ENCODE peak calls at places on chromosome 15, in four cellular contexts. J is K562, C is HepG2, M is GM12878. U is an unnamed sample.

GRCh38 chr15:74784854-74785715 is 3.2 kb downstream of the CSK start:
- DNase-seq in J (no peak), C (no peak), M (no peak), U (no peak)

GRCh38 chr15:66894986-66895780 is 170.2 kb upstream of the SMAD3 start:
- DNase-seq in C (no peak), M (no peak), J (no peak), U (no peak)

GRCh38 chr15:88255109-88255495 is 1.4 kb downstream of the NTRK3 start:
- DNase-seq in J (no peak), M (no peak), C (no peak), U (no peak)

GRCh38 chr15:41283653-41284424 is 48.6 kb downstream of the OIP5 start:
- DNase-seq in C (peak; percentile 97), M (peak; percentile 99), J (peak; percentile 100), U (peak; percentile 93)

GRCh38 chr15:52855157-52855556 is 65.0 kb upstream of the ONECUT1 start:
- DNase-seq in C (no peak), M (no peak), J (no peak), U (no peak)

GRCh38 chr15:62241135-62241770 is 76.2 kb upstream of the C2CD4B start:
- DNase-seq in J (no peak), M (no peak), C (peak; percentile 32), U (peak; percentile 14)

GRCh38 chr15:78944669-78945407 is at the start of gene CTSH:
- DNase-seq in M (no peak), J (peak; percentile 95), C (peak; percentile 84), U (peak; percentile 91)

GRCh38 chr15:63048115-63048985 is 5.8 kb downstream of the TPM1 start:
- DNase-seq in M (peak; percentile 28), C (peak; percentile 93), J (peak; percentile 95), U (peak; percentile 77)

GRCh38 chr15:61157933-61158332 is 71.2 kb downstream of the RORA start:
- DNase-seq in M (no peak), C (no peak), J (no peak), U (no peak)

GRCh38 chr15:48602358-48603122 is 43.0 kb downstream of the FBN1 start:
- DNase-seq in C (no peak), J (no peak), M (no peak), U (no peak)

GRCh38 chr15:77160562-77161481 is 89.9 kb upstream of the TSPAN3 start:
- DNase-seq in J (no peak), C (peak; percentile 81), M (no peak), U (no peak)

GRCh38 chr15:74302821-74303359 is 64.6 kb downstream of the CYP11A1 start:
- DNase-seq in J (peak; percentile 54), M (no peak), C (peak; percentile 11), U (peak; percentile 66)

GRCh38 chr15:82737975-82738374 is 28.3 kb upstream of the AP3B2 start:
- DNase-seq in C (no peak), J (peak; percentile 26), M (no peak), U (no peak)

GRCh38 chr15:62742409-62743171 is 300.0 kb upstream of the TPM1 start:
- DNase-seq in C (peak; percentile 42), M (no peak), J (peak; percentile 59), U (peak; percentile 54)

GRCh38 chr15:60301024-60301423 is 96.8 kb downstream of the ANXA2 start:
- DNase-seq in J (peak; percentile 32), M (no peak), C (no peak), U (no peak)

GRCh38 chr15:67004142-67004541 is 61.3 kb upstream of the SMAD3 start:
- DNase-seq in J (no peak), C (no peak), M (peak; percentile 71), U (no peak)

GRCh38 chr15:39592500-39592899 is 11.6 kb downstream of the THBS1 start:
- DNase-seq in M (no peak), J (no peak), C (no peak), U (no peak)

GRCh38 chr15:70438776-70439175 is 324.6 kb downstream of the UACA start:
- DNase-seq in M (no peak), J (no peak), C (no peak), U (no peak)

GRCh38 chr15:79208179-79208578 is 74.3 kb upstream of the ANKRD34C start:
- DNase-seq in C (no peak), J (no peak), M (no peak), U (no peak)

GRCh38 chr15:42064271-42064670 is 30.1 kb downstream of the PLA2G4D start:
- DNase-seq in J (no peak), M (no peak), C (no peak), U (no peak)

GRCh38 chr15:88842156-88842555 is 38.9 kb downstream of the ACAN start:
- DNase-seq in C (no peak), M (no peak), J (no peak), U (no peak)

GRCh38 chr15:94205366-94205765 is 26.0 kb upstream of the MCTP2 start:
- DNase-seq in C (no peak), M (no peak), J (no peak), U (no peak)

GRCh38 chr15:52076889-52077781 is 35.4 kb downstream of the BCL2L10 start:
- DNase-seq in C (peak; percentile 41), M (peak; percentile 59), J (no peak), U (no peak)

GRCh38 chr15:39429898-39430357 is 151.0 kb upstream of the THBS1 start:
- DNase-seq in M (no peak), C (peak; percentile 20), J (no peak), U (no peak)

GRCh38 chr15:62406268-62406667 is 241.2 kb upstream of the C2CD4B start:
- DNase-seq in J (no peak), M (no peak), C (no peak), U (no peak)

GRCh38 chr15:60444289-60444912 is 34.5 kb downstream of the ICE2 start:
- DNase-seq in M (no peak), J (no peak), C (peak; percentile 28), U (no peak)

GRCh38 chr15:50883903-50884302 is 24.6 kb upstream of the AP4E1 start:
- DNase-seq in C (no peak), M (peak; percentile 55), J (no peak), U (no peak)

GRCh38 chr15:55319537-55320325 is 709 bp downstream of the PIGB start:
- DNase-seq in C (no peak), M (peak; percentile 32), J (peak; percentile 60), U (no peak)

GRCh38 chr15:101001056-101001455 is 81.9 kb downstream of the LRRK1 start:
- DNase-seq in M (no peak), C (no peak), J (no peak), U (no peak)

GRCh38 chr15:98715401-98715800 is 67.1 kb downstream of the IGF1R start:
- DNase-seq in M (no peak), J (no peak), C (no peak), U (no peak)

GRCh38 chr15:98648654-98649537 is 557 bp downstream of the IGF1R start:
- DNase-seq in C (no peak), J (peak; percentile 49), M (no peak), U (peak; percentile 43)

GRCh38 chr15:86316699-86317378 is 237.2 kb downstream of the AGBL1 start:
- DNase-seq in J (no peak), C (no peak), M (no peak), U (no peak)

GRCh38 chr15:100725121-100726069 is 123.0 kb downstream of the ASB7 start:
- DNase-seq in C (no peak), M (no peak), J (no peak), U (no peak)

GRCh38 chr15:57025264-57025939 is 107.0 kb downstream of the TCF12 start:
- DNase-seq in J (no peak), C (no peak), M (no peak), U (no peak)

GRCh38 chr15:79539426-79539825 is 107.3 kb downstream of the MINAR1 start:
- DNase-seq in J (no peak), M (no peak), C (no peak), U (no peak)

GRCh38 chr15:29822685-29823459 is 604 bp upstream of the TJP1 start:
- DNase-seq in C (peak; percentile 66), J (no peak), M (no peak), U (peak; percentile 21)

GRCh38 chr15:67722418-67722817 is 102.9 kb upstream of the SKOR1 start:
- DNase-seq in M (no peak), C (no peak), J (no peak), U (no peak)

GRCh38 chr15:56839641-56840040 is 78.8 kb upstream of the TCF12 start:
- DNase-seq in M (no peak), J (no peak), C (no peak), U (no peak)

DNA sequence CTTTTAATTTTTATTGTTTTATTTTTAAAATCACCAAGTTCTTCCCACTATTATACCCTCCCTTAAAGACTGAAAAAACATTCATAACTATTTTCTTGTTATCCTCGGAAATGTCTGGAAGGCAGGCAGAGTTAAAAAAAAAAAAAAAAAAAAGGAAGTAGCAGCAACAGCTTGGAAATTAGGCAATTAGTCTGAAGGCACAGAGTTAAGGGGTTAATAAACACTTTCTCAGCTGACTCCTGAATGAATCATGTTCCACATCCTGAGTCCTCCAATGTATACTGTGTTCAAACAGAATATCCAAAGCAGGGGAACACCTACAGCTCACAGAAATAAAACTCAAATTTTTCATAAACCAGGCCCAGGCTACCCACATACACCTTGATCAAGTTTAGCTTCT is 5.8 kb downstream of the HEXA start:
- DNase-seq in C (no peak), M (no peak), J (no peak), U (no peak)
- TF ChIP-seq TARDBP in C (no peak), M (no peak), J (no peak), U (no peak)

GRCh38 chr15:92048739-92049138 is 195.2 kb downstream of the SLCO3A1 start:
- DNase-seq in M (no peak), J (no peak), C (no peak), U (no peak)
- TF ChIP-seq FOXM1 in M (no peak), J (no peak), C (no peak), U (no peak)

GRCh38 chr15:58752716-58753115 is 3.2 kb upstream of the ADAM10 start:
- DNase-seq in C (no peak), J (no peak), M (no peak), U (no peak)
- TF ChIP-seq TARDBP in C (no peak), J (no peak), M (no peak), U (no peak)

DNA sequence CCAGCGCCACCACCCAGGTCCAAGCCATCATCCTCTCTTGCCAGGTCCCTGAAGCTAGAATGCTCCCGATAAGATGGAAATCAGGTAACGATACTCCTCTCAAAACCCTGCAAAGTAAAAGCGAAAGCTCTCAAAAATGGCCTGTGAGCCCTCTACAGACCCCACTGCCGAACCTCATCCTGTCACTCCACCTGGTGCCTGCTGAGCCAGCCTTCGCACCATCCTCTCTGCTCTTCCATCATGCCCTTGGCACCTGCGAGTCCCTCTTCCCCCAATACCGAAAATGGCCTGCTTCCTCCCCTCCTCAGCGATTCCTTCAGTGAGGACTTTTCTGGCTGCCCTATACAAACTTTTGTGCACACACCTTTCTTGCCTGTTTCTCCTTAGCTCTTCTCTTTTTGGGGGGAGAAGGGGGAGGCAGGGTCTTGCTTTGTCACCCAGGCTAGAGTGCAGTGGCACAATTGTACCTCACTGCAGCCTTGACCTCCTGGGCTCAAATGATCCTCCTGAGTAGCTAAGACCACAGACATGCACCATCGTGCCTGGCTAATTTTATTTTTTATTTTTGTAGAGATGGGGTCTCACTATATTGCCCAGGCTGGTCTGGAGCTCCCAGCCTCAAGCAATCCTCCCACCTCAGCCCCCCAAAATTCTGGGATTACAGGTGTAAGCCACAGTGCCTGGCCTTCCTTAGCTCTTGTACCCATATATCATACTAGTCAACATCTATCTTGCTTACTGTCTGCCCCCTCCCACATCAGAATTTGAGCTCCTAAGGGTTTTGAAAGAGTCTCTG is 3.0 kb downstream of the IDH2 start:
- DNase-seq in M (no peak), C (no peak), J (no peak), U (no peak)
- TF ChIP-seq FOXM1 in M (no peak), C (no peak), J (no peak), U (no peak)

U was measured in HEK293T.